ENCODE peak calls at places on chromosomes 3 and 15, in four cellular contexts. A, K, I and B are unnamed samples. For H3K36me3 and H3K9me3, the result is how much of the 10 kb centered on the place peaks cover.

GRCh38 chr3:114627760-114628159 is 333.9 kb downstream of the TIGIT start:
- DNase-seq in K (no peak), A (no peak), I (peak), B (peak)

GRCh38 chr3:63662500-63662899 is 10.0 kb downstream of the SNTN start:
- DNase-seq in A (peak), K (no peak), I (no peak), B (no peak)

GRCh38 chr3:187743195-187744141 is 1.8 kb downstream of the BCL6 start:
- DNase-seq in A (no peak), I (peak), K (peak), B (peak)

GRCh38 chr3:12557472-12558105 is 702 bp downstream of the MKRN2 start:
- DNase-seq in K (no peak), A (no peak), I (no peak), B (no peak)

GRCh38 chr3:160129459-160130061 is 95.7 kb upstream of the C3orf80 start:
- DNase-seq in I (no peak), K (no peak), A (no peak), B (peak)

GRCh38 chr3:52299815-52300611 is 12.4 kb downstream of the GLYCTK start:
- DNase-seq in A (no peak), K (no peak), I (no peak), B (no peak)

GRCh38 chr3:42961633-42962032 is 17.5 kb upstream of the GASK1A start:
- DNase-seq in I (no peak), K (no peak), A (no peak), B (no peak)

GRCh38 chr15:101049856-101050646 is 130.9 kb downstream of the LRRK1 start:
- DNase-seq in I (no peak), K (no peak), A (no peak), B (no peak)

GRCh38 chr3:126917232-126917804 is 65.6 kb upstream of the PLXNA1 start:
- DNase-seq in I (no peak), K (no peak), A (no peak), B (no peak)

GRCh38 chr15:43293402-43293801 is 26.7 kb upstream of the TGM5 start:
- DNase-seq in I (no peak), A (no peak), K (no peak), B (no peak)

GRCh38 chr15:40340740-40341400 is at the start of gene CCDC9B:
- DNase-seq in A (no peak), K (no peak), I (peak), B (peak)

GRCh38 chr15:34993877-34994276 is 5.8 kb upstream of the ZNF770 start:
- DNase-seq in I (no peak), K (no peak), A (no peak), B (no peak)

GRCh38 chr3:194606941-194607340 is 26.3 kb downstream of the TMEM44 start:
- DNase-seq in A (no peak), K (no peak), I (no peak), B (no peak)

GRCh38 chr3:57971975-57972374 is 36.2 kb upstream of the FLNB start:
- DNase-seq in A (no peak), I (no peak), K (no peak), B (no peak)

GRCh38 chr3:141410408-141410807 is 42.1 kb downstream of the ZBTB38 start:
- DNase-seq in K (no peak), A (no peak), I (peak), B (peak)

GRCh38 chr3:101216710-101217457 is 103.5 kb downstream of the IMPG2 start:
- DNase-seq in I (peak), K (no peak), A (no peak), B (no peak)

GRCh38 chr3:120741837-120742197 is 499 bp downstream of the RABL3 start:
- DNase-seq in A (no peak), I (no peak), K (no peak), B (peak)

GRCh38 chr3:183300996-183301562 is 48.0 kb downstream of the B3GNT5 start:
- DNase-seq in A (no peak), K (no peak), I (no peak), B (no peak)

GRCh38 chr15:41730543-41730942 is 43.7 kb upstream of the MAPKBP1 start:
- DNase-seq in I (no peak), A (no peak), K (no peak), B (no peak)
- H3K36me3 ChIP-seq in I (under half), A (under half), K (under half), B (under half)

GRCh38 chr3:82376883-82377282 is 615.4 kb upstream of the GBE1 start:
- DNase-seq in A (peak), I (no peak), K (no peak), B (no peak)

GRCh38 chr3:82382831-82383230 is 621.4 kb upstream of the GBE1 start:
- DNase-seq in I (no peak), A (no peak), K (no peak), B (no peak)

GRCh38 chr3:82384176-82384575 is 622.7 kb upstream of the GBE1 start:
- DNase-seq in A (no peak), I (no peak), K (no peak), B (no peak)

DNA sequence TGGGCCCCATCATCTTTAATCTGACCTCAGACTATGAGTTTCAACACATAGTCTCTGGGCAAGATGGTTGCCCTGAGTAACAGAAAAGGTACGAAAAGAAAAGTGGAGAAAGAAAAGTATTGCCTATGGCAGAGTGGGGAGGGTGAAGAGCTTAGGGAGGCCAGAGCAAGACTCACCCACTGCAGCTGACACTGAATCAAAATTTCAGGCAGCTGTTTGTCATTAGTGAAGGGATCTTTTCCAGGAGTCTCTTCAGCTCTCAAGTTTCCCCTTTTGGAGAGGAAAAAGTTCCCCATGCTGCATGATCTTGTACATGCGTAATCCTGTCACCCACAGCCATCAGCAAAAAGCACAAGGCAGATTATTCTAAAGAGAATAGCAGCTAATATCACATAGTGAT is 616.9 kb upstream of the GBE1 start:
- DNase-seq in I (no peak), A (no peak), K (no peak), B (no peak)
- H3K9me3 ChIP-seq in I (under half), A (under half), K (under half), B (under half)

GRCh38 chr15:67189326-67190051 is 65.0 kb downstream of the AAGAB start:
- DNase-seq in K (no peak), I (peak), A (no peak), B (no peak)
- H3K36me3 ChIP-seq in K (under half), I (under half), A (half or more), B (half or more)

GRCh38 chr15:27175479-27176153 is 204.6 kb downstream of the GABRG3 start:
- DNase-seq in I (no peak), A (peak), K (no peak), B (no peak)
- H3K9me3 ChIP-seq in I (under half), A (under half), K (under half), B (under half)

GRCh38 chr3:128632301-128632700 is 18.3 kb downstream of the RPN1 start:
- DNase-seq in K (no peak), A (no peak), I (no peak), B (no peak)
- H3K36me3 ChIP-seq in K (under half), A (half or more), I (under half), B (half or more)